ENCODE peak calls at places on chromosomes 13 and 19, in four cellular contexts. S is pancreas, Z is right lobe of liver, Q is HL-60. K is an unnamed sample.

GRCh38 chr13:76943646-76944045 is 4.7 kb upstream of the ACOD1 start:
- DNase-seq in S (no peak), Z (no peak), Q (no peak), K (no peak)

GRCh38 chr13:37010424-37010823 is 9.8 kb downstream of the EXOSC8 start:
- DNase-seq in S (no peak), Z (no peak), Q (no peak), K (no peak)

GRCh38 chr13:45538382-45538781 is 73.6 kb downstream of the COG3 start:
- DNase-seq in S (no peak), Z (no peak), Q (no peak), K (no peak)

GRCh38 chr13:33262069-33262487 is 23.5 kb downstream of the STARD13 start:
- DNase-seq in S (no peak), Z (peak; percentile 35), Q (no peak), K (no peak)

GRCh38 chr13:101785858-101786257 is 333.4 kb downstream of the ITGBL1 start:
- DNase-seq in S (no peak), Z (peak; percentile 52), Q (no peak), K (no peak)

GRCh38 chr13:58573742-58574141 is 942.2 kb downstream of the PCDH17 start:
- DNase-seq in S (no peak), Z (no peak), Q (peak; percentile 18), K (no peak)

GRCh38 chr13:49749852-49750251 is 42.6 kb downstream of the KPNA3 start:
- DNase-seq in S (no peak), Z (no peak), Q (no peak), K (no peak)

GRCh38 chr13:20462533-20462915 is 63.1 kb downstream of the CRYL1 start:
- DNase-seq in S (no peak), Z (no peak), Q (no peak), K (no peak)

GRCh38 chr19:47707135-47707925 is 5.9 kb upstream of the EHD2 start:
- DNase-seq in S (peak; percentile 85), Z (peak; percentile 65), Q (peak; percentile 57), K (peak; percentile 82)

GRCh38 chr19:2533686-2534085 is 57.8 kb downstream of the GADD45B start:
- DNase-seq in S (no peak), Z (no peak), Q (no peak), K (no peak)

GRCh38 chr19:46115396-46116109 is 8.9 kb downstream of the IGFL3 start:
- DNase-seq in S (no peak), Z (no peak), Q (no peak), K (no peak)

GRCh38 chr19:3670796-3671679 is 29.2 kb downstream of the PIP5K1C start:
- DNase-seq in S (peak; percentile 74), Z (peak; percentile 67), Q (no peak), K (peak; percentile 66)

GRCh38 chr19:16470911-16471811 is 609 bp downstream of the EPS15L1 start:
- DNase-seq in S (peak; percentile 83), Z (peak; percentile 40), Q (peak; percentile 15), K (no peak)

GRCh38 chr13:41722684-41723083 is 238.2 kb downstream of the VWA8 start:
- DNase-seq in S (no peak), Z (no peak), Q (no peak), K (no peak)

GRCh38 chr19:5296021-5296420 is 44.6 kb downstream of the PTPRS start:
- DNase-seq in S (no peak), Z (no peak), Q (no peak), K (no peak)

GRCh38 chr13:99124695-99125334 is 75.8 kb upstream of the UBAC2 start:
- DNase-seq in S (no peak), Z (no peak), Q (peak; percentile 49), K (no peak)
- H3K4me3 ChIP-seq in S (no peak overlapping the region), Z (no peak overlapping the region), Q (peak overlapping the region; percentile 11), K (no peak overlapping the region)

GRCh38 chr13:113724016-113724758 is 34.8 kb upstream of the TMEM255B start:
- DNase-seq in S (peak; percentile 63), Z (no peak), Q (no peak), K (no peak)
- H3K4me3 ChIP-seq in S (no peak overlapping the region), Z (no peak overlapping the region), Q (no peak overlapping the region), K (no peak overlapping the region)

DNA sequence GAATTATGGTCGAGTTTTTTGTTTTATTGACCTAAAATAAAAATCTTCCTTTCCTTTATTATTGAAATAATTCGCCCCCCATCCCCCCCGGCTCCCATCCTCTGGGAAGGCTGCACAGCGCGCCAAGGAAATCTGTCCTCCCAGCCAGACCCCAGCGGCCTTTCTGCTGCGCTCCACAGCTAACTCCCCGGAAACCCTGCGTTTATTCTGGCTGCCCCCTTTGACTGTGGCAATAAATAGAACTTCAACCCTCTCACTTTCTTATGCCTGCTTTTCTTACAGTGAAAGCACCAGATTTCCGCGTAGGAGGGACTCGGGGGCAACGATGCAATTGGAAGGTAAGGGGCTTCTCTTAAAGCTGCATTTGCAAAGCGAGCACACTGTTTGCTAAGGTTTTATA is 9.7 kb upstream of the C19orf12 start:
- DNase-seq in S (no peak), Z (no peak), Q (no peak), K (no peak)
- H3K4me3 ChIP-seq in S (no peak overlapping the region), Z (no peak overlapping the region), Q (no peak overlapping the region), K (no peak overlapping the region)

DNA sequence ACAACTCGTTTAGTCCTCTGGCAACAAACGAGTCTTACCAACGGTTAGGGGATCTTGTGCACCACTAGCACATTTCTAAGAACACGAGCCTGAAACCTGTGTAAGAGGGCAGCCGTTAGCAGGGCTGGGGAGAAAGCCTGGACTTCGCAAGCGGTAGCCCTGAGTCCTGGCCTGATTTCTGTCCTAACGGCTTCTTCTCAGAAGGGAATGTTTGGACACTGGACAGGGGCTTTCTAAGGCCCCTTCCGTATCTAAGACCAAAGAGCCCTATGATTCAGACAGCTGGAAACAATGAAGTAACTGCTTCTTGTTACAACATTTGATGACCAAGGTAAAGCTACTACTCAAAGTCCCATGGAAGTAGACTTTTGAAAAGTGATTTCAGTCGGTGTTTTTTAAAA is 2.2 kb downstream of the ANKRD10 start:
- DNase-seq in S (no peak), Z (no peak), Q (no peak), K (no peak)
- H3K4me3 ChIP-seq in S (peak overlapping the region; percentile 97), Z (peak overlapping the region; percentile 88), Q (peak overlapping the region; percentile 9), K (no peak overlapping the region)

GRCh38 chr13:30934381-30934780 is 1.9 kb downstream of the TEX26 start:
- DNase-seq in S (peak; percentile 39), Z (no peak), Q (no peak), K (no peak)

GRCh38 chr13:30933334-30933681 is 852 bp downstream of the TEX26 start:
- DNase-seq in S (no peak), Z (no peak), Q (no peak), K (no peak)

GRCh38 chr13:30934803-30935202 is 2.3 kb downstream of the TEX26 start:
- DNase-seq in S (no peak), Z (no peak), Q (no peak), K (no peak)

GRCh38 chr13:30928971-30929370 is 3.5 kb upstream of the TEX26 start:
- DNase-seq in S (no peak), Z (no peak), Q (no peak), K (no peak)

DNA sequence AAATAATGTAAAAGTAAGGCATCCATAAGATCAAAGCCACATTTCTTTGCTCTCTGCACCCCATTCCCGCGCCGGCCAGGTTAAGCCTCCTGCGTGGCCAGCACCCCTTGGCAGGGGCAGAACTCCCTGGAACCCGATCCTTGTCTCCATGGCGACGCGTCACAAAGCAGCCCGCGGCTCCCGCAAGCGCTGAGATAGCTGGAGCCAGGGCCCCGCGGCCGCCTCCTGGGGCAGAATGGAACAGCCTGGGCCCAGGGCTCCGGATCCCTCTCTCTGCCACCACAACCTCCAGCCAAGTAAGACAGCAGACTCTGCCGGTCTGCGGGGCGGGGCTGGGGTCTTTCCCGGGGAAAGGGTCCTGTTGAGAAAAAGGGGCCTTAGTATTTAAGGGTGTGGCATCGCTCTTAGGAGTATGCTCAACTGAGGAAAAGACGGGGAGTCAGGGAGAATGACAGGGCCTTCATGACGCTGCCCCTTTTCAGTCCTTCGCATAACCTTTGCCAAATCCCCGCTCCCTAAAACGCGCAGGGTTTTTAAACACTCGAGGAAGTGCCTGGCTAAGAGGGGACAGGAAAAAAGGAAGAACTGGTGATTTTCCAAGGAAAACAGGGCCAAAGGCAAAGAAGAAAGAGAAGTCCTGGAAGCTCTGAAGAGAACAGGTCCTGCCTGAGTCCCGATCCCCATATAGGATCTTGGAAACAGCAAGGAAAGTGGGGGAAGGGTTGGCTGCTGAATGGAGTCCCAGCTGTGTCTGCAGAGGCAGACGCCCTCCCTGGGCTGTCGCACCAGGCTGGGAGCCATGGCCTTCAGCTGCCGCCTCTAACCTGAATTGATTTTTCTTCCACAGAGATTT is at the start of gene TEX26:
- DNase-seq in S (no peak), Z (no peak), Q (no peak), K (no peak)
- H3K4me3 ChIP-seq in S (no peak within 1 kb of the TSS), Z (no peak within 1 kb of the TSS), Q (no peak within 1 kb of the TSS), K (no peak within 1 kb of the TSS)

GRCh38 chr19:13013649-13014048 is 18.4 kb downstream of the NFIX start:
- DNase-seq in S (no peak), Z (no peak), Q (no peak), K (no peak)
- H3K4me3 ChIP-seq in S (no peak overlapping the region), Z (peak overlapping the region; percentile 28), Q (no peak overlapping the region), K (no peak overlapping the region)